ENCODE peak calls at places on chromosomes 1 and 21, in five cellular contexts. O is esophagus muscularis mucosa, J is MM.1S, H is mammary epithelial cell, U is fibroblast of the aortic adventitia. B is an unnamed sample.

GRCh38 chr1:186212574-186213224 is 162.4 kb downstream of the TPR start:
- DNase-seq in J (peak), O (no peak), U (peak), H (peak), B (peak)

GRCh38 chr1:192639607-192640368 is 3.8 kb downstream of the RGS13 start:
- DNase-seq in O (no peak), H (peak), U (peak), J (peak), B (peak)

GRCh38 chr1:201176931-201177330 is 13.7 kb upstream of the IGFN1 start:
- DNase-seq in U (no peak), O (no peak), H (peak), J (no peak), B (no peak)

GRCh38 chr1:2978691-2979190 is 42.5 kb upstream of the ACTRT2 start:
- DNase-seq in U (no peak), H (no peak), J (no peak), O (no peak), B (no peak)

GRCh38 chr21:42530167-42530518 is 16.5 kb downstream of the SLC37A1 start:
- DNase-seq in U (no peak), H (no peak), O (no peak), J (no peak), B (no peak)

GRCh38 chr1:182259229-182259872 is 132.2 kb downstream of the GLUL start:
- DNase-seq in H (peak), J (peak), O (peak), U (peak), B (peak)

GRCh38 chr1:97088386-97088785 is 366.8 kb downstream of the PTBP2 start:
- DNase-seq in J (peak), O (no peak), U (no peak), H (no peak), B (peak)

GRCh38 chr1:21046132-21046531 is 130.6 kb downstream of the EIF4G3 start:
- DNase-seq in O (no peak), U (no peak), H (no peak), J (no peak), B (no peak)

GRCh38 chr1:1204425-1204920 is 1.9 kb downstream of the TNFRSF18 start:
- DNase-seq in H (no peak), J (no peak), O (no peak), U (no peak), B (no peak)

GRCh38 chr1:207389728-207390464 is 64.2 kb upstream of the CR2 start:
- DNase-seq in O (no peak), J (no peak), U (peak), H (peak), B (peak)

GRCh38 chr1:181987334-181987870 is 74.1 kb downstream of the ZNF648 start:
- DNase-seq in H (no peak), U (no peak), O (no peak), J (no peak), B (no peak)

GRCh38 chr1:16903054-16903453 is 7.3 kb downstream of the RNU1-2 start:
- DNase-seq in J (peak), H (peak), U (peak), O (no peak), B (peak)

GRCh38 chr1:30822966-30823581 is 65.5 kb upstream of the LAPTM5 start:
- DNase-seq in J (no peak), O (no peak), U (peak), H (peak), B (peak)

GRCh38 chr1:168636200-168636599 is 59.8 kb downstream of the XCL1 start:
- DNase-seq in J (peak), U (peak), O (no peak), H (peak), B (no peak)

GRCh38 chr1:51044834-51045233 is 57.2 kb upstream of the C1orf185 start:
- DNase-seq in O (no peak), H (no peak), J (no peak), U (peak), B (peak)

GRCh38 chr1:3914911-3915310 is 14.8 kb upstream of the C1orf174 start:
- DNase-seq in U (no peak), O (no peak), J (no peak), H (no peak), B (no peak)

GRCh38 chr21:36575306-36575705 is 95.4 kb upstream of the CLDN14 start:
- DNase-seq in O (no peak), U (no peak), J (no peak), H (no peak), B (no peak)

GRCh38 chr1:224873645-224874369 is 55.7 kb upstream of the DNAH14 start:
- DNase-seq in O (no peak), H (peak), J (no peak), U (peak), B (peak)

DNA sequence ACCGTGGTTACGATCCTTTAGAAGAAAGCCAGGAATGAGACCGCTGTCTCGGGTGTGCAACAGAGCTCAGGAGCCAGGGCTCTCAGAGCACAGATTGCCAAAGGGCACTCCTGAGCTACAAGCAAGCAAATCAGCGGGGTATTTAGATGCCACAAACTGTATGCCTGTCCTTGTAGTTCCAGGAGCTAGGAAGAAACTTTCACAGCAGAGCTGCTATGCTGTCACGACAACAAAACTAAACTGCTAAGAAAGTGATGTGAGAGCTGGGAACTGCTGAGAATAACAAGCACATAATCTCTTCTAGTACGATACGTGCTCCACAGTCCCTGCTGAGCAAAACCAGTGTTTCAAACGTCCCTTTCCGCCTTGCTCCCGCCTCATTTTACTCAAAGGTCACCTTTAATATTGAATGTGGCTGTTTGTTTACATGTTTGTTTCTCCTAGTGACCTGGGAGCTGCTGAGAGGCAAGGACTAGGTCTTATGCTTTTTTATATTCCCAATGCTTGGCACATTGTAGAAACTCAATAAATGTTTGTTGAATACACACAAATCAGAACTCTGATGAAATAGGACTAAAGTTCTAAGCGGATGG is 14.7 kb downstream of the GREM2 start:
- DNase-seq in H (no peak), O (no peak), J (no peak), U (peak), B (no peak)
- H3K4me3 ChIP-seq in H (no peak), O (peak), J (no peak), U (peak), B (no peak)

DNA sequence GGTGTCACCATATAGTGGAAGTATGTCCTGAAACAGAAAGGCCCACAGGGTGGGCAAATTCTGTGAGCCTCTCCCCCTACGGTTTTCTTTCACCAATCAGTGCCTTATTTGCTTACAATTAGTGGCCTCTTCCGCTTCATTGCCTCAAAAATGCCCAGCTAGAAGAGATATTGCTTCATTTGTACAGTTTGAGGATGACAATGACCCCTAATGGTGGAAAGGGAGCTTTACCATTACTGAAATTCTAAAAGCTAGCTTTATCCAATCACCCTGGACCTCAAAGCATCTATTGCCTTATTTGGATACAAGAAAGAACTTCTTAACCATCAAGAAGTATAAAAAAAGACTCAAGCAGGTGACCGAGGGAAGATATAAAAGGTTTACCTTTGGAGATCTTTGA is 49.6 kb downstream of the LRRC71 start:
- DNase-seq in U (no peak), J (no peak), O (no peak), H (no peak), B (peak)
- TF ChIP-seq CTCF in U (peak), J (peak), O (no peak), H (no peak), B (peak)

GRCh38 chr1:160640359-160641123 is 6.3 kb downstream of the SLAMF1 start:
- DNase-seq in O (no peak), J (no peak), H (peak), U (no peak), B (peak)
- H3K4me3 ChIP-seq in O (no peak), J (no peak), H (no peak), U (no peak), B (no peak)

GRCh38 chr21:45356251-45356650 is 48.7 kb upstream of the COL18A1 start:
- DNase-seq in J (no peak), H (no peak), U (no peak), O (no peak), B (no peak)
- TF ChIP-seq CTCF in J (peak), H (no peak), U (no peak), O (no peak), B (peak)